ENCODE peak calls at places on chromosomes 12 and 14, in five cellular contexts. J is fibroblast of mammary gland, Q is GM20000, U is MM.1S, W is RWPE1. T is an unnamed sample.

GRCh38 chr12:58777815-58778214 is 142.5 kb downstream of the LRIG3 start:
- DNase-seq in W (no peak), J (no peak), U (no peak), Q (no peak), T (no peak)

GRCh38 chr12:754871-755562 is 2.6 kb downstream of the WNK1 start:
- DNase-seq in U (peak; percentile 64), Q (peak; percentile 61), W (peak; percentile 45), J (peak; percentile 81), T (no peak)

GRCh38 chr14:23663127-23663526 is 27.0 kb downstream of the DHRS2 start:
- DNase-seq in U (no peak), Q (no peak), J (no peak), W (no peak), T (no peak)

GRCh38 chr12:108482717-108483212 is 32.3 kb upstream of the FICD start:
- DNase-seq in W (peak; percentile 49), J (peak; percentile 2), U (no peak), Q (no peak), T (peak; percentile 46)

GRCh38 chr14:92426237-92426636 is 87.3 kb upstream of the RIN3 start:
- DNase-seq in J (peak; percentile 49), Q (no peak), W (no peak), U (no peak), T (no peak)

GRCh38 chr14:77347746-77348145 is 26.9 kb downstream of the GSTZ1 start:
- DNase-seq in Q (no peak), J (no peak), U (no peak), W (no peak), T (no peak)

GRCh38 chr14:61478971-61479473 is 157.6 kb downstream of the PRKCH start:
- DNase-seq in J (no peak), U (peak; percentile 50), W (no peak), Q (peak; percentile 42), T (no peak)

GRCh38 chr12:26402648-26403047 is 207.3 kb downstream of the SSPN start:
- DNase-seq in U (peak; percentile 27), Q (no peak), J (no peak), W (peak; percentile 85), T (peak; percentile 71)

GRCh38 chr14:101196051-101196450 is 292.5 kb upstream of the RTL1 start:
- DNase-seq in Q (no peak), W (no peak), J (no peak), U (no peak), T (no peak)

GRCh38 chr12:122421263-122421814 is 1.1 kb downstream of the CLIP1 start:
- DNase-seq in W (peak; percentile 57), Q (peak; percentile 43), U (peak; percentile 14), J (peak; percentile 52), T (peak; percentile 65)

GRCh38 chr14:49989980-49990379 is 97.1 kb downstream of the ARF6 start:
- DNase-seq in W (no peak), U (no peak), Q (no peak), J (no peak), T (no peak)

GRCh38 chr12:31682136-31682962 is 22.9 kb downstream of the ETFBKMT start:
- DNase-seq in W (peak; percentile 46), Q (peak; percentile 67), J (peak; percentile 83), U (peak; percentile 92), T (peak; percentile 81)

GRCh38 chr14:22185191-22185590 is 403.8 kb downstream of the DAD1 start:
- DNase-seq in J (peak; percentile 42), U (no peak), W (no peak), Q (no peak), T (no peak)

GRCh38 chr12:93317227-93317626 is 60.5 kb upstream of the NUDT4 start:
- DNase-seq in U (no peak), J (no peak), Q (no peak), W (no peak), T (peak; percentile 14)

GRCh38 chr14:40796168-40796567 is 810.5 kb upstream of the LRFN5 start:
- DNase-seq in U (no peak), Q (no peak), J (no peak), W (no peak), T (no peak)

GRCh38 chr12:4762773-4763172 is 42.6 kb downstream of the GALNT8 start:
- DNase-seq in U (no peak), J (no peak), Q (no peak), W (no peak), T (no peak)

GRCh38 chr12:91704446-91704845 is 441.2 kb downstream of the BTG1 start:
- DNase-seq in W (peak; percentile 15), U (no peak), J (peak; percentile 62), Q (no peak), T (no peak)

GRCh38 chr14:101028971-101029667 is 125.6 kb upstream of the RTL1 start:
- DNase-seq in U (no peak), W (no peak), Q (no peak), J (no peak), T (no peak)

GRCh38 chr14:73526036-73526984 is 10.6 kb upstream of the ACOT1 start:
- DNase-seq in J (peak; percentile 49), Q (peak; percentile 0), U (no peak), W (peak; percentile 23), T (no peak)

GRCh38 chr12:2642896-2643425 is 151.8 kb upstream of the FKBP4 start:
- DNase-seq in W (no peak), U (no peak), J (no peak), Q (no peak), T (no peak)

GRCh38 chr14:55620277-55620676 is 40.3 kb downstream of the KTN1 start:
- DNase-seq in U (no peak), J (no peak), Q (no peak), W (no peak), T (no peak)

GRCh38 chr14:61225304-61225703 is 55.8 kb downstream of the TMEM30B start:
- DNase-seq in J (no peak), U (no peak), Q (no peak), W (no peak), T (no peak)

GRCh38 chr12:17691369-17691768 is 398.6 kb downstream of the RERGL start:
- DNase-seq in W (no peak), U (no peak), J (no peak), Q (no peak), T (no peak)

GRCh38 chr14:72049462-72049861 is 117.2 kb downstream of the RGS6 start:
- DNase-seq in J (no peak), U (no peak), Q (peak; percentile 18), W (peak; percentile 22), T (no peak)

GRCh38 chr12:2387051-2387834 is 334.5 kb downstream of the CACNA1C start:
- DNase-seq in W (no peak), J (peak; percentile 55), Q (peak; percentile 36), U (no peak), T (no peak)

GRCh38 chr12:131833896-131834641 is 5.9 kb downstream of the MMP17 start:
- DNase-seq in W (no peak), Q (no peak), U (no peak), J (peak; percentile 62), T (no peak)

GRCh38 chr14:71403673-71404072 is 496.4 kb downstream of the PCNX1 start:
- DNase-seq in U (peak; percentile 28), J (peak; percentile 40), W (peak; percentile 6), Q (peak; percentile 27), T (peak; percentile 29)

GRCh38 chr12:69287556-69287955 is 48.2 kb downstream of the CPSF6 start:
- DNase-seq in Q (no peak), J (no peak), U (no peak), W (no peak), T (no peak)

GRCh38 chr12:69278814-69279782 is 39.7 kb downstream of the CPSF6 start:
- DNase-seq in W (no peak), J (no peak), Q (no peak), U (no peak), T (no peak)

DNA sequence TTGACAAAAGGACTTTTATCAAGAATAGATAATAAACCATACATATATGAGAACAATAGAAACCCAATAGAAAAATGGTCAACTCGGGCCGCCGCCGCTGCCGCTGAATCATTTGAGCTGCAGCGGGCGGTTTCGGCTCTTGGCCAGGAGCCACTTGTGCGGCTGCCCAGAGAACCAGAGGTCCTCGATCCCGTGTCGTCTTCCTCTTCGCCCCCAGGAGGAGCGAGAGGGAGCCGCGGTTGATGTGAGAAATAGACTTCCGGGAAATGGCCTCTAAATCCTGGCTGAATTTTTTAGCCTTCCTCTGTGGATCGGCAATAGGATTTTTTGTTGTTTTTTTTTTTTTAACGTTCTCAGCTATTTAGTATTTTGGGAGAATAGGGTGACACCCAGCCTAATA is 44.8 kb downstream of the CPSF6 start:
- DNase-seq in J (peak; percentile 81), W (peak; percentile 52), Q (peak; percentile 15), U (no peak), T (peak; percentile 72)
- TF ChIP-seq CTCF in J (peak; percentile 26), W (no peak), Q (no peak), U (no peak), T (no peak)

DNA sequence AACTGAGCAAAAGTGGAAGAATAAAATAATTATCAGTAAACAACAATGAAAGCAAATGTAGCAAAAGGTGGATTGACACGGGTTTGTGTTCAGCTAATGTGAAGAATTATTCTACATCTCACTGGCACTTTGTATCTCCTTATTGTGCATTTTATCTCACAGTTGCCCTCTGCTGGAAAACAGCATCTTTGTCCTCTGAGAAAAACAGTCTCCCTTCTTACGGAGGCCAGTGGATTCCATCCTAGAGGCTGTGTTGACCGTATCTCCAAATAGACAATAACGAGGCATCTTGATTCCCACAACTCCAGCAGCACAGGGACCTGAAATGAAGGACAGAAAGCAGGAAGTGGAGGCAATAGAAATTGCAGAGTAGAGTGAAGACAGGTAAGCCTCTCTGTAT is 51.3 kb upstream of the PLBD1 start:
- DNase-seq in W (peak; percentile 20), Q (no peak), U (no peak), J (peak; percentile 47), T (peak; percentile 25)
- TF ChIP-seq CTCF in W (no peak), Q (no peak), U (peak; percentile 11), J (peak; percentile 54), T (no peak)

GRCh38 chr14:59570122-59570521 is 6.5 kb downstream of the CCDC175 start:
- DNase-seq in Q (no peak), J (no peak), W (no peak), U (no peak), T (peak; percentile 12)
- TF ChIP-seq CTCF in Q (no peak), J (no peak), W (no peak), U (no peak), T (no peak)

GRCh38 chr12:43728698-43729097 is 29.9 kb downstream of the PUS7L start:
- DNase-seq in J (no peak), W (no peak), Q (no peak), U (no peak), T (no peak)

GRCh38 chr12:43737646-43738045 is 20.9 kb downstream of the PUS7L start:
- DNase-seq in Q (no peak), J (peak; percentile 89), U (no peak), W (no peak), T (no peak)

GRCh38 chr12:43736921-43737440 is 21.6 kb downstream of the PUS7L start:
- DNase-seq in J (peak; percentile 65), W (no peak), U (no peak), Q (no peak), T (no peak)

GRCh38 chr12:43730283-43730682 is 28.3 kb downstream of the PUS7L start:
- DNase-seq in W (no peak), Q (no peak), U (no peak), J (no peak), T (no peak)

DNA sequence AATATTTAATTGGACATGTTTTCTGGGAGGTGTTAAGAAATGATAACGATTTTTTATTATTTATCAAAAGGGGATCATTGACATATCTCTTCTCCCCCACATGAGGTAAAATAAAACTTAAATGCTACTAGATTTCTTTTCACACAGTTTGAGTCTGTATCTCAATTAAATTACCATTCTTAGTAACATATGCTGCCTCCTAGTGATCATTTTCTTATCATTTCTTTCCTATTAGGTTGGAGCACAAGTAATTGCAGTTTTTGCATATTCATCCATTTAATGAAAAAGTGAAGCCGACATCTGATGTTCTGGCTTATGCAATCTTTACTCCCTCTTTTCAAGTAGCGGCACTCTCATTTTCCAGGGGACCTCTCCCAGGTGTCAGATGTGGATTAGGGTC is 24.9 kb downstream of the PUS7L start:
- DNase-seq in Q (no peak), J (no peak), U (no peak), W (no peak), T (no peak)
- TF ChIP-seq CTCF in Q (no peak), J (no peak), U (no peak), W (no peak), T (no peak)

T was measured in Calu3.